ENCODE peak calls at places on chromosomes 2 and 18, in ten cellular contexts. G is mesothelial cell of epicardium, A is GM12864, N is epithelial cell of esophagus, T is brain microvascular endothelial cell, M is thoracic aorta, K is kidney epithelial cell, R is nephron progenitor cell, H is sigmoid colon, L is hepatocyte. Y is an unnamed sample.
A peak's percentile ranks its signal among the peaks of the same experiment; 100 is the strongest.

GRCh38 chr2:207413376-207413907 is 116.3 kb upstream of the CREB1 start:
- DNase-seq in G (no peak), A (no peak), N (no peak), T (no peak), M (no peak), K (no peak), R (no peak), H (no peak), L (no peak), Y (no peak)

GRCh38 chr2:180246281-180246680 is 239.2 kb upstream of the CWC22 start:
- DNase-seq in G (no peak), A (no peak), N (no peak), T (no peak), M (no peak), K (no peak), R (no peak), H (no peak), L (no peak), Y (no peak)

GRCh38 chr2:12549641-12550040 is 167.1 kb upstream of the TRIB2 start:
- DNase-seq in G (no peak), A (no peak), N (peak; percentile 82), T (peak; percentile 42), M (no peak), K (no peak), R (no peak), H (no peak), L (no peak), Y (no peak)

GRCh38 chr2:76450024-76450475 is 739.3 kb upstream of the GCFC2 start:
- DNase-seq in G (no peak), A (no peak), N (no peak), T (no peak), M (no peak), K (no peak), R (no peak), H (no peak), L (no peak), Y (no peak)

GRCh38 chr2:217316743-217317142 is 456.9 kb upstream of the TNP1 start:
- DNase-seq in G (no peak), A (no peak), N (no peak), T (peak; percentile 49), M (no peak), K (no peak), R (no peak), H (no peak), L (no peak), Y (no peak)

GRCh38 chr18:2627821-2628276 is 27.7 kb upstream of the SMCHD1 start:
- DNase-seq in G (no peak), A (no peak), N (peak; percentile 86), T (no peak), M (no peak), K (peak; percentile 31), R (no peak), H (no peak), L (peak; percentile 29), Y (no peak)

GRCh38 chr2:228446732-228447131 is 265.2 kb upstream of the SPHKAP start:
- DNase-seq in G (no peak), A (no peak), N (no peak), T (peak; percentile 5), M (no peak), K (no peak), R (no peak), H (no peak), L (no peak), Y (no peak)

GRCh38 chr2:120759543-120760331 is 24.1 kb downstream of the GLI2 start:
- DNase-seq in G (no peak), A (no peak), N (no peak), T (no peak), M (no peak), K (no peak), R (no peak), H (peak; percentile 44), L (no peak), Y (no peak)

GRCh38 chr2:173943738-173944137 is 21.4 kb downstream of the SP3 start:
- DNase-seq in G (no peak), A (no peak), N (peak; percentile 79), T (no peak), M (no peak), K (no peak), R (no peak), H (no peak), L (no peak), Y (no peak)

DNA sequence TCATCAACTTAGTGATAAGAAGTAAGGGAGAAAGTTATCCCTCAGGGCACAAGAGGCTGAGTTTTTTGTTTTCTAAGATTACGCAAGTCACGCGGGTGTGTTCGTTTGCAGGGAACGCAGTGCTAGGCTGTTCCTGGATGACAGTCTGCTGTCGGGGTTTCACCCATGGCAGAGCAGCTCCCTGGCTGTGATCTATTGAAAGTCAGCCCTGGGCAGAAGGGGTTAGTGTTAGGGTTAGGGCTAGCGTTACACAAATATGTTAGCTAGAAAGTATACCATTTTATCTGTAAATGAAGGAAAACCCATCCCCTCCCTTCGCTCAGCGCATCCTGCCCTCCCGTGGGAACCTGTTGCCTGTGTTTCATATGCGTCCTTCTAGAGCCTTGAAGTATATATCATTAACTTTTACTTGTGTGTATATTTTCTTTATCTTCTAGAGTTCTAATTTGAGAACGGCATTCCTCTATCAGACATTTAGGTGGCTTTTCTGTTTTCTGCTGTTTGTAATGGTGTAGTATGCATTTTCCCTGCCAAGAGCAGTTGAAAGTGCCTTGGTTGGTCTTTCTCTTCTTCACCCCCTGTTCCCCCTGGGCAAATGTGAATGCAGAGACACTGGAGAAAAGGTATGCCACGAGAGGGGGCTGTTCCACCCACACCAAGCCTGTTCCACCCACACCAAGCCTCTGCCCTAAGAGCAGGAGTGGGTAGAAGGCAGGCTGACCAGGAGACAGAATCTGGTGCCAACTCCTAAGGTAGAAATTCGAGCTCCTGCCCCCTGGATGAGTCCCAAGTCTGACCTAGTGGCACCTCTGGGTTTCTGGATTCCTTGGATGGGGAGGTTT is 47.0 kb downstream of the ARMC9 start:
- DNase-seq in G (no peak), A (no peak), N (peak; percentile 58), T (no peak), M (no peak), K (no peak), R (no peak), H (no peak), L (no peak), Y (no peak)
- TF ChIP-seq CTCF in G (no peak), A (peak; percentile 24), N (no peak), T (peak; percentile 26), M (no peak), K (no peak), R (no peak), H (no peak), L (no peak), Y (no peak)

GRCh38 chr2:65351948-65352595 is 80.3 kb downstream of the SPRED2 start:
- DNase-seq in G (no peak), A (no peak), N (no peak), T (no peak), M (no peak), K (no peak), R (no peak), H (no peak), L (no peak), Y (no peak)

GRCh38 chr2:65351234-65351947 is 81.0 kb downstream of the SPRED2 start:
- DNase-seq in G (no peak), A (no peak), N (no peak), T (peak; percentile 70), M (no peak), K (no peak), R (no peak), H (no peak), L (peak; percentile 42), Y (no peak)

GRCh38 chr2:65354773-65355172 is 77.6 kb downstream of the SPRED2 start:
- DNase-seq in G (no peak), A (no peak), N (peak; percentile 67), T (no peak), M (no peak), K (no peak), R (no peak), H (no peak), L (no peak), Y (no peak)

GRCh38 chr2:65353927-65354326 is 78.5 kb downstream of the SPRED2 start:
- DNase-seq in G (no peak), A (no peak), N (no peak), T (no peak), M (no peak), K (no peak), R (no peak), H (no peak), L (no peak), Y (no peak)

GRCh38 chr2:65353046-65353445 is 79.4 kb downstream of the SPRED2 start:
- DNase-seq in G (no peak), A (no peak), N (no peak), T (no peak), M (no peak), K (no peak), R (no peak), H (no peak), L (no peak), Y (no peak)
- TF ChIP-seq CTCF in G (no peak), A (peak; percentile 41), N (no peak), T (peak; percentile 35), M (no peak), K (no peak), R (no peak), H (no peak), L (no peak), Y (peak; percentile 22)

DNA sequence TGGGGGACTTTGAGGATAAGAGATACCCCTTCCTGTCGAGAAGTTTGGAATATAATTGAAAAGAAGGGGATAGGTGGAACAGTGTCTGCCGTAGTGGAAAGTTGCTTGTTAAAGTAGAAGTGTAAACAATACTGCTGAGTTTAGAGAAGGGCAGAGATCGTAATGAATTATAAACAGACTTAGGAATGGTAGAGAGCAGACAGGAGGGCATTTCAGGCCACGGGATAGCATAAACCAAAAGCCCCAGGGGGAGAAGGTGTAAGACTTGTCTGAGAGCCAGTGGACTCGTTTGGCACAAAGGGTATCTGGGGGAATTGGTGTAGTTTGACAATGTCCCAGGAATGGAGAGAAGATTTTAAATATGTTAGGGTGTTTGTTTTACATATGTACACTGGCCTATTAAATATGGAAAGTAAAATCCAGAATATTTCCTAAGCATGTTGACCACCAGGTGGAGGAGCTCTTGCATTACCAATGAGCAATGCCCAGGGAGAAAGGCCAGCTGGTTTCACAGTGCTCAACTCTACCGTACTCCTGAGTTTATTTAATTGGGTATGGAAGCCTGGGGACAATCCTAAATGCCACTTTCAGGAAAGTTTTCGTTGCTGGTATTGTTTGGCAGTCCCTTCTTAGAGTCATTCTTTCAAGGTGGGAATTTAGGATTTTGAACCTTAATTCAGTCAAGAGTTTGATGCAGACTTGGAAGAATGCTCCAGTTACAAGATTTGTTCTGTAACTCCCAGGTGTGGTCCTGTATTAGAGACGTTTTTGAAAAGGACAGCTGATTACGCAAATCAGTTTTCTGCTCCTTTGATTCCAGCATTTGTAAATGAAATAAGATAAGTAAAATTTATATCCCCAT is 7.5 kb downstream of the COPS8 start:
- DNase-seq in G (no peak), A (no peak), N (peak; percentile 75), T (peak; percentile 60), M (no peak), K (no peak), R (no peak), H (peak; percentile 88), L (peak; percentile 76), Y (no peak)
- TF ChIP-seq CTCF in G (peak; percentile 62), A (no peak), N (peak; percentile 70), T (peak; percentile 75), M (peak; percentile 43), K (peak; percentile 45), R (peak; percentile 31), H (peak; percentile 55), L (peak; percentile 70), Y (peak; percentile 40)

DNA sequence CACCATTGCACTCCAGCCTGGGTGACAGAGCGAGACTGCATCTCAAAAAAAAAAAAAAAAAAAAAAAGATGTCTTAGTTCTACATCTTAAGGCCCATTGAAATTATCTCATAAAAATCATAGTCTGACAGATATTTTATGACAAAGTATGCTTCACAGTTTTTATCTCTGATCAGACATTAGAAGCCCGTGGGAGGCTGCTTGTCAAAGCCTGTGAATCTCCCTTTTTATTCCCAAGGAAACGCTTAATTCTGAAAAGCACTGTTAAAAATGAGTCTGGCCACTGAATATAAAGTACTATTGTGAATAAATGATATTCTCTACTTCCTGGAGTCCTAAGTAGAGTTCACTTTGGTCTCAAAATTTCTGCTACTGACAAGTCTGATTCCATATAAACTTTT is 71.1 kb downstream of the ZDBF2 start:
- DNase-seq in G (no peak), A (no peak), N (no peak), T (no peak), M (no peak), K (no peak), R (no peak), H (no peak), L (no peak), Y (no peak)
- TF ChIP-seq CTCF in G (no peak), A (no peak), N (no peak), T (no peak), M (no peak), K (no peak), R (no peak), H (no peak), L (no peak), Y (no peak)

Y was measured in D721Med.